ENCODE peak calls at places on chromosomes 13 and 19, in six cellular contexts. S is neural progenitor cell, U is PC-3, L is GM23338, Z is HCT116, A is GM23248. G is an unnamed sample.

GRCh38 chr13:27117158-27117557 is 54.5 kb downstream of the USP12 start:
- DNase-seq in S (no peak), Z (no peak), U (no peak), A (no peak), L (no peak), G (no peak)

GRCh38 chr19:41206926-41207750 is 11.9 kb upstream of the AXL start:
- DNase-seq in Z (no peak), S (no peak), A (peak), L (peak), U (no peak), G (no peak)

GRCh38 chr19:35381318-35381717 is 10.4 kb downstream of the GPR42 start:
- DNase-seq in A (no peak), L (no peak), S (no peak), Z (no peak), U (no peak), G (no peak)

GRCh38 chr13:107211073-107211472 is 643.1 kb upstream of the ARGLU1 start:
- DNase-seq in Z (peak), S (peak), U (peak), A (peak), L (peak), G (peak)

GRCh38 chr19:35618857-35619256 is 6.3 kb downstream of the HAUS5 start:
- DNase-seq in U (no peak), S (no peak), L (peak), Z (no peak), A (no peak), G (no peak)

GRCh38 chr19:29805026-29805925 is 6.5 kb upstream of the CCNE1 start:
- DNase-seq in S (no peak), U (peak), L (no peak), A (peak), Z (no peak), G (no peak)

GRCh38 chr13:46339035-46339666 is 47.9 kb downstream of the RUBCNL start:
- DNase-seq in Z (no peak), U (peak), S (no peak), A (peak), L (no peak), G (no peak)

GRCh38 chr13:97627566-97627965 is 193.6 kb downstream of the RAP2A start:
- DNase-seq in U (peak), L (peak), Z (no peak), S (peak), A (peak), G (no peak)

GRCh38 chr13:25860862-25861261 is 191.0 kb downstream of the SHISA2 start:
- DNase-seq in L (no peak), Z (no peak), U (peak), S (no peak), A (peak), G (no peak)

GRCh38 chr19:43552616-43553015 is 19.6 kb downstream of the ZNF575 start:
- DNase-seq in S (no peak), A (no peak), Z (no peak), L (no peak), U (no peak), G (no peak)

GRCh38 chr19:43553656-43554055 is 20.7 kb downstream of the ZNF575 start:
- DNase-seq in S (no peak), A (no peak), U (no peak), L (no peak), Z (no peak), G (no peak)

GRCh38 chr19:43554317-43554895 is 20.9 kb downstream of the XRCC1 start:
- DNase-seq in A (no peak), U (no peak), Z (no peak), L (no peak), S (no peak), G (no peak)

GRCh38 chr19:43552198-43552450 is 19.1 kb downstream of the ZNF575 start:
- DNase-seq in A (no peak), Z (no peak), S (no peak), L (no peak), U (no peak), G (no peak)

GRCh38 chr19:43555185-43555770 is 20.0 kb downstream of the XRCC1 start:
- DNase-seq in U (peak), A (peak), L (peak), Z (no peak), S (peak), G (peak)
- H3K4me2 ChIP-seq in U (no peak), A (no peak), L (no peak), Z (no peak), S (no peak), G (no peak)

GRCh38 chr13:98749501-98749900 is 3.0 kb downstream of the SLC15A1 start:
- DNase-seq in Z (no peak), A (peak), L (no peak), S (no peak), U (no peak), G (no peak)
- TF ChIP-seq EZH2phosphoT487 in Z (no peak), A (no peak), L (no peak), S (no peak), U (no peak), G (no peak)

DNA sequence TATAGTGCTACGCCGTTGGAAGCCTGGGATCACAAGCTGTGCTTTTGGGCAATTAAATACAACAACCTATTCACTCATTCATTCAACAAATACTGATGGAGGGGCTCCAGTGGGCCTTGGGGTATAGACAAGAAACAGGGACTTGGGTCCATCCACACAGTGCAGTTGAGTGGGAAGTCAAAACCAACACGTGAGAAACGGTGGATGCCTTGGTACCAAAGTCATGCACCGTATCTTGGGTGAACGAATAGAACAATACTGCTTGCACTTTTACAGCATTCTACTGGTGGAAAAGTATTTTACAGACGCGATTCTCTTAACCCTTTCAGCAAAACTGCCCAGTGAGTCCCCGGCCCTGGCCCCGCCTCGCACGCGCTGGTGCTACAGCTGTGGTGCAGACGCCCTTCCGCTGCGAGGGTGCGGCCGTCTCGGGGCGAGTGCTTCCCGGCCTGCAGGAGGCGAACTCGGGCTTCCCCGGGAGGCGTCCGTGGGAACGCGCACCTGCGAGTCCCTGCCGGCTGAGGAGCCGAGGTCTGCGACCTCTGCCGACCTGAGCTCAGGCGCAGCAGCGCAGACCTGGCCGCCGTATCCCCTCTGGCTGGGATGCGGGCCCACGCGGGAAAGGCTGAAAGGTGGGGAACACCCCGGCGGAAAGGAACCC is 8.3 kb downstream of the TNFRSF19 start:
- DNase-seq in S (peak), Z (no peak), A (peak), U (peak), L (peak), G (peak)
- H3K4me2 ChIP-seq in S (peak), Z (peak), A (peak), U (peak), L (peak), G (peak)

GRCh38 chr13:51267581-51267980 is 45.4 kb downstream of the FAM124A start:
- DNase-seq in A (no peak), L (peak), S (peak), U (no peak), Z (no peak), G (no peak)

GRCh38 chr13:51271528-51272070 is 49.4 kb downstream of the FAM124A start:
- DNase-seq in S (no peak), A (peak), U (no peak), L (no peak), Z (no peak), G (no peak)

GRCh38 chr13:51270606-51271005 is 48.4 kb downstream of the FAM124A start:
- DNase-seq in A (no peak), Z (no peak), U (no peak), S (no peak), L (no peak), G (no peak)

GRCh38 chr13:51269039-51269438 is 46.8 kb downstream of the FAM124A start:
- DNase-seq in A (peak), U (no peak), Z (no peak), S (no peak), L (no peak), G (no peak)

GRCh38 chr13:51271008-51271407 is 48.8 kb downstream of the FAM124A start:
- DNase-seq in U (no peak), A (no peak), L (no peak), Z (no peak), S (no peak), G (no peak)
- TF ChIP-seq EZH2phosphoT487 in U (no peak), A (no peak), L (no peak), Z (no peak), S (no peak), G (no peak)

GRCh38 chr13:80040977-80041310 is 300.0 kb downstream of the SPRY2 start:
- DNase-seq in S (no peak), Z (no peak), L (no peak), A (no peak), U (no peak), G (no peak)
- H3K4me2 ChIP-seq in S (no peak), Z (peak), L (no peak), A (peak), U (peak), G (no peak)

DNA sequence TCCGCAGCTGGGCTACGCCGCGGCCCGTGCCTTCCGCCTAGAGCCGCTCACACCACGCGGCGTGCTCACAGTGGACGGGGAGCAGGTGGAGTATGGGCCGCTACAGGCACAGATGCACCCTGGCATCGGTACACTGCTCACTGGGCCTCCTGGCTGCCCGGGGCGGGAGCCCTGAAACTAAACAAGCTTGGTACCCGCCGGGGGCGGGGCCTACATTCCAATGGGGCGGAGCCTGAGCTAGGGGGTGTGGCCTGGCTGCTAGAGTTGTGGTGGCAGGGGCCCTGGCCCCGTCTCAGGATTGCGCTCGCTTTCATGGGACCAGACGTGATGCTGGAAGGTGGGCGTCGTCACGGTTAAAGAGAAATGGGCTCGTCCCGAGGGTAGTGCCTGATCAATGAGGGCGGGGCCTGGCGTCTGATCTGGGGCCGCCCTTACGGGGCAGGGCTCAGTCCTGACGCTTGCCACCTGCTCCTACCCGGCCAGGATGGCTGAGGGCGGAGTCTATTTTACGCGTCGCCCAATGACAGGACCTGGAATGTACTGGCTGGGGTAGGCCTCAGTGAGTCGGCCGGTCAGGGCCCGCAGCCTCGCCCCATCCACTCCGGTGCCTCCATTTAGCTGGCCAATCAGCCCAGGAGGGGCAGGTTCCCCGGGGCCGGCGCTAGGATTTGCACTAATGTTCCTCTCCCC is 7.4 kb downstream of the DBP start:
- DNase-seq in A (peak), Z (peak), L (peak), U (no peak), S (peak), G (no peak)
- TF ChIP-seq EZH2phosphoT487 in A (no peak), Z (no peak), L (no peak), U (no peak), S (no peak), G (no peak)

GRCh38 chr13:31174018-31174417 is 12.3 kb upstream of the HSPH1 start:
- DNase-seq in U (peak), A (peak), S (no peak), L (no peak), Z (no peak), G (no peak)

GRCh38 chr13:31168736-31169135 is 7.0 kb upstream of the HSPH1 start:
- DNase-seq in Z (no peak), S (no peak), L (no peak), U (no peak), A (no peak), G (no peak)

GRCh38 chr13:31168166-31168565 is 6.5 kb upstream of the HSPH1 start:
- DNase-seq in L (no peak), A (no peak), S (no peak), U (no peak), Z (no peak), G (no peak)

GRCh38 chr13:31172535-31172934 is 10.8 kb upstream of the HSPH1 start:
- DNase-seq in S (no peak), Z (peak), A (peak), L (no peak), U (peak), G (no peak)

GRCh38 chr13:31172001-31172400 is 10.3 kb upstream of the HSPH1 start:
- DNase-seq in U (peak), Z (no peak), S (no peak), A (peak), L (no peak), G (no peak)
- H3K4me2 ChIP-seq in U (peak), Z (peak), S (no peak), A (peak), L (no peak), G (no peak)

GRCh38 chr19:33771308-33772101 is 25.2 kb upstream of the KCTD15 start:
- DNase-seq in U (peak), A (peak), Z (no peak), S (peak), L (peak), G (peak)
- TF ChIP-seq EZH2phosphoT487 in U (no peak), A (no peak), Z (no peak), S (no peak), L (no peak), G (no peak)

DNA sequence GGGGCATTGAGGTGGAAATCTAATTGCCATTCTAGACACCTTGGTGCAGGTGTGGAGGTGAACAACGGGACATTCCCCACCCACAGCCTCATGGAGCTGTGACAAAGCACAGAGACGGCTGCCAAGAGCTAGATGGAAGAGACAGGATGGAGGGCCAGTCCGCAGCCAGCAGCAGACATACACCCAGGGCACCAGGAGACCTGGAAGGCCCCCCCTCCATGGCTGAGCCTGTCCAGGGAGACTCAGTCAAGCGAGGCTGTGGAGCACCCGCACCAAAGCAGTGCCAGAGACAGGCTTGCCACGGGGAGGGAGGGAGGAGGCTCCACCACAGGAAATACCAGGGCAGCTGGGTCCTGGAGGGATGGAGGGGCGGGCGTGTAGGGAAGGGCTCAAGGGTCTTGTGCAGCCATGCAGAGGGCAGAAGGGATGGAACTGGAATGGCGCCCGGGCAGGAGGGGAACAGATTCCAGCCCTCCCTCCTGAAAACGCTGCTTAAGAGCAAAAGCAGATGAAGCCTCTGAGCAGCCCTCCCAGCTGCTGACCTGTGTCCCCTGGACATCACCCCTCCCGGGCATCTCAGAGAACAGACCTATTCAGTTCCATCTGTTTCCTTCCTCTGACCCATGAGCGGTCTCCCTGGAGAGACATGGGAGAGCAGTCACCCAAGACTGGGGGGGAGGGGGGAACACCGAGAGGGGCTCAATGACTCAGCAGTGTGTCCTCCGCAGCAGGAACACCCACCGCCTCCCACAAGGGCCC is 14.4 kb downstream of the EPS15L1 start:
- DNase-seq in S (peak), A (peak), Z (no peak), U (peak), L (peak), G (no peak)
- H3K4me2 ChIP-seq in S (no peak), A (peak), Z (peak), U (no peak), L (peak), G (no peak)

GRCh38 chr19:44341794-44342193 is 14.7 kb downstream of the ZNF112 start:
- DNase-seq in L (no peak), Z (no peak), U (no peak), S (no peak), A (no peak), G (no peak)
- TF ChIP-seq EZH2phosphoT487 in L (no peak), Z (no peak), U (no peak), S (no peak), A (no peak), G (no peak)